ENCODE peak calls at places on chromosomes 12 and 14, in seven cellular contexts. J, V, B, I, Z, C and H are unnamed samples.

GRCh38 chr12:13478650-13479181 is 282.2 kb downstream of the EMP1 start:
- DNase-seq in B (no peak), Z (no peak), J (no peak), I (no peak), C (no peak), V (no peak), H (no peak)

GRCh38 chr12:52045794-52046199 is 5.4 kb upstream of the NR4A1 start:
- DNase-seq in J (no peak), B (no peak), I (no peak), V (no peak), C (no peak), Z (peak), H (peak)

GRCh38 chr14:64937821-64938193 is 4.7 kb downstream of the GPX2 start:
- DNase-seq in J (no peak), V (no peak), Z (no peak), I (peak), C (peak), B (peak), H (peak)

GRCh38 chr12:74889563-74890236 is 319.9 kb downstream of the KCNC2 start:
- DNase-seq in C (no peak), Z (no peak), J (peak), B (no peak), I (peak), V (peak), H (peak)

GRCh38 chr12:64931981-64932380 is 107.5 kb downstream of the TBC1D30 start:
- DNase-seq in Z (no peak), V (no peak), J (no peak), B (no peak), I (no peak), C (no peak), H (no peak)

GRCh38 chr12:47415054-47415453 is 290.8 kb downstream of the RPAP3 start:
- DNase-seq in C (no peak), V (no peak), Z (no peak), I (no peak), J (no peak), B (no peak), H (no peak)

GRCh38 chr14:99753225-99754140 is 39.7 kb upstream of the EML1 start:
- DNase-seq in J (no peak), I (no peak), V (no peak), B (no peak), Z (no peak), C (no peak), H (no peak)

GRCh38 chr12:130331146-130331545 is 6.5 kb upstream of the PIWIL1 start:
- DNase-seq in I (no peak), B (peak), C (no peak), V (no peak), Z (no peak), J (no peak), H (no peak)

GRCh38 chr12:12185424-12185823 is 81.4 kb downstream of the LRP6 start:
- DNase-seq in J (no peak), I (no peak), C (no peak), V (no peak), B (no peak), Z (no peak), H (peak)

GRCh38 chr12:123092866-123093265 is 58.0 kb downstream of the PITPNM2 start:
- DNase-seq in Z (no peak), B (no peak), V (no peak), C (no peak), J (no peak), I (no peak), H (no peak)

GRCh38 chr12:123095074-123095694 is 55.7 kb downstream of the PITPNM2 start:
- DNase-seq in V (no peak), J (no peak), Z (no peak), C (no peak), B (no peak), I (no peak), H (no peak)

GRCh38 chr12:123091756-123092155 is 59.1 kb downstream of the PITPNM2 start:
- DNase-seq in B (no peak), V (no peak), I (no peak), J (no peak), Z (no peak), C (no peak), H (no peak)

GRCh38 chr12:123096159-123096558 is 54.7 kb downstream of the PITPNM2 start:
- DNase-seq in I (no peak), J (no peak), Z (no peak), B (no peak), C (no peak), V (no peak), H (peak)

DNA sequence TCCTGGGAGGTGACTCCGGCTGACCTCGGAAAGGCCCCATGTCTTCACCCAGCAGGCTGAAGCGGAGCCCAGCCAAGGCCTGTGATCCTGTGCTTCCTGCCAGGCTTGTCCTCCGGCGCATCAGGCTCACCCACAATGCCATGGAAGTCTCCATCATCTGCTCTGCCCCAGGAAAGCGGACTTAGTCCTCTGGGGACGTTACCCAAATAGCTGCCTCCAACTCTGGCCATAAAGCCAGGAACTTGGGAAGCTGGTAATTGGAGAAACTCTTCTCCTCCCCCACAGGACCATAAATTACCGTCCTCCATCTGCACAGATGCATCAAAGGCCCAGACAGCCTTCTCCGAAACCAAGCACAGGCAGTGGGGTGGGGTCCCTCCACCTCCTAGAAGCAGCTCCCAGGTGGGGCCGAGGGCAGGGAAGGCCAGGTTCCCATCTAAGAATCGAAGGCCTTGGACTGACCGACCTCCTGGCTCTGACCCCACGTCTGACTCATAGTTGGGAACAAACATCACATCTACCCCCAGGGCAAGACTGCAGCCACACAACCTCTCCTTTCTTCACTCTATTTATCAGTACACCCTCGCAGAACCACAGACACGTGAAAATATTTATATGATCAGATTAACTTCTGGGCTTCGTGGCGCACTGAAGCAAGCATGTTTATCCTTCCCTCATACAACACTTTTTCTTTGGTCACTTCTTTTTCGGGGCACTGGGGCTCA is 56.4 kb downstream of the PITPNM2 start:
- DNase-seq in V (peak), C (peak), I (peak), B (no peak), Z (peak), J (peak), H (peak)
- H3K4me3 ChIP-seq in V (no peak), C (no peak), I (no peak), B (no peak), Z (no peak), J (no peak), H (no peak)

GRCh38 chr14:92458959-92459478 is 54.6 kb upstream of the RIN3 start:
- DNase-seq in J (no peak), Z (no peak), V (no peak), C (no peak), I (no peak), B (no peak), H (no peak)

GRCh38 chr14:92460916-92461579 is 52.5 kb upstream of the RIN3 start:
- DNase-seq in V (no peak), I (peak), B (peak), Z (peak), J (peak), C (no peak), H (peak)

GRCh38 chr14:92460541-92460915 is 53.1 kb upstream of the RIN3 start:
- DNase-seq in B (no peak), J (no peak), C (no peak), I (no peak), V (no peak), Z (peak), H (no peak)

GRCh38 chr14:92458136-92458958 is 55.2 kb upstream of the RIN3 start:
- DNase-seq in V (no peak), I (no peak), Z (no peak), J (no peak), B (peak), C (no peak), H (no peak)

GRCh38 chr14:92459479-92460421 is 53.8 kb upstream of the RIN3 start:
- DNase-seq in I (peak), C (no peak), V (no peak), Z (no peak), J (no peak), B (peak), H (no peak)
- TF ChIP-seq CTCF in I (peak), C (no peak), V (no peak), Z (no peak), J (peak), B (no peak), H (no peak)

GRCh38 chr14:101876539-101876938 is 87.8 kb upstream of the DYNC1H1 start:
- DNase-seq in J (no peak), C (no peak), Z (peak), V (no peak), I (peak), B (peak), H (peak)

GRCh38 chr14:101874001-101874400 is 90.4 kb upstream of the DYNC1H1 start:
- DNase-seq in J (no peak), C (no peak), V (no peak), I (no peak), Z (no peak), B (no peak), H (no peak)

GRCh38 chr14:101873401-101873800 is 91.0 kb upstream of the DYNC1H1 start:
- DNase-seq in Z (no peak), V (no peak), B (no peak), J (no peak), I (no peak), C (no peak), H (peak)

GRCh38 chr14:101875726-101876268 is 88.6 kb upstream of the DYNC1H1 start:
- DNase-seq in C (no peak), I (no peak), V (no peak), J (no peak), Z (no peak), B (no peak), H (peak)

GRCh38 chr14:101875041-101875725 is 89.2 kb upstream of the DYNC1H1 start:
- DNase-seq in B (no peak), V (no peak), Z (no peak), C (no peak), I (no peak), J (no peak), H (no peak)
- H3K4me3 ChIP-seq in B (no peak), V (no peak), Z (no peak), C (no peak), I (no peak), J (no peak), H (no peak)

GRCh38 chr12:87344699-87345098 is 684.5 kb downstream of the C12orf50 start:
- DNase-seq in C (no peak), V (no peak), Z (no peak), J (no peak), B (no peak), I (peak), H (no peak)
- TF ChIP-seq CTCF in C (no peak), V (peak), Z (no peak), J (peak), B (no peak), I (peak), H (peak)

GRCh38 chr12:19546027-19546426 is 106.7 kb downstream of the AEBP2 start:
- DNase-seq in C (no peak), J (no peak), V (no peak), Z (no peak), I (peak), B (no peak), H (peak)
- H3K4me3 ChIP-seq in C (no peak), J (no peak), V (no peak), Z (no peak), I (peak), B (no peak), H (no peak)

DNA sequence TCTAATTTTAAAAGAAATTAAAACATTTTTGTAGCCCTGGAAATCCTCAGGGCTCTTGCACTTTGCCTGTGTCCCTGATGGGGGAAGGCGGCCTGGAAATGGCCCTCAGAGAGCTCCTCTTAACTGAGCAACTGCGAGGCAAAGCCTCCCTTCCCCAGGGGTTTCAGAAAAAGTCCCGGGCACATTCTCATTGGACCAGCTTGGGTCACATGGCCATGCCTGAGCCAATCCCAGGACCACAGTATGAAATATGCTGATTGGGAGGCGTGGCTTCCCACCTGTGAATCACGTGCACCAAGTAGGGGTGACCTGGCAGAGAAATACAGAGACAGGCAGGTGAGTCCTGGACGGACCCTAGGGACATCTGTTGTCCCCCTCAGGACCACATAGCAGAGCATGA is 90.4 kb upstream of the SFSWAP start:
- DNase-seq in I (no peak), B (no peak), C (no peak), J (no peak), Z (no peak), V (no peak), H (no peak)
- TF ChIP-seq CTCF in I (no peak), B (no peak), C (no peak), J (no peak), Z (no peak), V (no peak), H (no peak)

GRCh38 chr12:48996794-48997718 is 2.1 kb downstream of the DDN start:
- DNase-seq in C (peak), Z (peak), I (peak), V (no peak), B (peak), J (peak), H (peak)

GRCh38 chr12:48993787-48994186 is 5.4 kb downstream of the DDN start:
- DNase-seq in Z (no peak), V (no peak), J (no peak), C (no peak), B (no peak), I (no peak), H (no peak)

GRCh38 chr12:48997719-48998496 is 1.3 kb downstream of the DDN start:
- DNase-seq in Z (peak), J (no peak), I (no peak), B (peak), C (no peak), V (no peak), H (no peak)

GRCh38 chr12:48994224-48995060 is 4.7 kb downstream of the DDN start:
- DNase-seq in C (no peak), V (no peak), J (no peak), I (no peak), B (no peak), Z (no peak), H (no peak)

DNA sequence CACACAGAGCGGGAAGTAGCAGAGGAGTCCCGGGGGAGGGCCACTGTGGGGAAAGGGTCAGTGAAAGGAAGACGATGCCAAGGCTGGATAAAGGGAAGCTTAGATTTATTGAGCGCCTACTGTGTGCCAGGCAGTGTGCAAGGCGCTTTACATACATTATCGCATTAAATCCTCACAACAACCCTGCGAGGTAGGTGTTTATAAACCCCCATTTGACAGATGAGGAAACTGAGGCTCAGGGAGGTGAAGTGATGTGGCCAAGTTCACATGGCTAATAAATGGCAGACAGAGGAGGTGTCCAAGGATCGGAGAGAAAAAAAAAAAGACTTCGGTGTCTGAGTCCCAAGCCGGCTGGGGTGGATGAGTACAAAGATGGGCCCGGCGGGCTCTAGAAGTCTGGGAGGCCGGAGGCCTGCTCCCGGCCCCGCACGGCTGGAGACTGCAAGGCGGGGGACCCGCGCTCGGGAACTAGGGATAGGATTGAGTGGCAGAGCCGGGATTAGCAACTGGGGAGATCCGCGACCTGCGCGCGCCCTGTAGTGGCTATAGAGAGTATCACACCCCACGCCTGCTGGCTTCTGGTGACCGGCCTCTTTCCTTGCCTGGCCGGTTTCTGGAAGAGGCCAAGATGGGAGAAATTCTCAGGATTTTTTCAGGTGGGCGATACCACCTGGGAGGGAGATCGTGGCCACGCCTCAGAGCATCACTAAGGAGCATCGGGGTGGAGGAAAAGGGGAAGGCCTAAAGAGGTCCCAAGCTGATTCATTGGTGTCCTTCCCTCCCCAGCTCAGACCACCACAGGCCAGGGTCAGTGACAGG is 3.9 kb downstream of the DDN start:
- DNase-seq in C (peak), I (peak), B (peak), J (peak), V (peak), Z (peak), H (peak)
- H3K4me3 ChIP-seq in C (no peak), I (peak), B (no peak), J (peak), V (no peak), Z (peak), H (peak)

DNA sequence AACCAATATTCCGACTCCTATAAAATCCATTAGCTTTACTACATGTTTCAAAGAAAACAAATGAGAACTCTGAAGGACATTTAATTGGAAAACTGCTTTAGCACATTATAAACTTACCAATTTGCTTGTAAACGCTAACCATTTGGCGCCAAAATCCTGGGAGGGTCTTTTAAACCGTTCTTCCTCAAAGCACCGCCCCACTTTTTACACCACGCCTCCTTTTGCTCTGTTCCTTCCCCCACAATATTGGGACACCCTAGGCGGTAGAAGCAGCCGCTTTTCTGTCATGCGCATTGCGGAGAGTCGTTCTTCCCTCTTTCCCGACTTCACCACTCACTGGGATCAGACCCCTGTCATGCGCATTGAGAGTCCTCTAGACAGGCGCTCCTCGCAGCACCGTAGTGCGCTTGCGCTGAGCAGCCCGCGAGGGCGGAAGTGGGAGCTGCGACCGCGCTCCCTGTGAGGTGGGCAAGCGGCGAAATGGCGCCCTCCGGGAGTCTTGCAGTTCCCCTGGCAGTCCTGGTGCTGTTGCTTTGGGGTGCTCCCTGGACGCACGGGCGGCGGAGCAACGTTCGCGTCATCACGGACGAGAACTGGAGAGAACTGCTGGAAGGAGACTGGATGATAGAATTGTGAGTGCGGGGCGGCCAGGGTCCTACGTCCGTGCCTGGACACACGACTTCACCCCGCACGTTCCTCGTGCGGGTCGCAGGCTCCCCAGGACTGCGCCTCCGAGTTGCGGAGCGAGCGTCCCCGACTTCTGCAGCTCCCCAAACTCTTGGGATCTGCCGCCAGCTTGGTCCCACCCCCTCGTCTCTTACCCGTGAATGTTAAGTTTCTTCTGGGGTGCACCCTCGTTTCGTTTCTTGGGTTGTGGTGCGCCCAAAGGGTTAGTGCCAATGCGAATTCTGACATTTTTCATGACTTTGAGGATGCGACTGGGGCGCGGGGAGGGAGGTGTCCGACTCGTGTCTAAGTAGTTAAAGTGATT is at the start of gene TMX1:
- DNase-seq in Z (peak), V (peak), I (peak), C (peak), J (peak), B (peak), H (peak)
- TF ChIP-seq CTCF in Z (no peak), V (peak), I (no peak), C (peak), J (peak), B (no peak), H (no peak)

GRCh38 chr12:6370576-6370935 is 4.8 kb downstream of the SCNN1A start:
- DNase-seq in B (no peak), V (no peak), I (no peak), Z (no peak), C (no peak), J (no peak), H (no peak)
- H3K4me3 ChIP-seq in B (no peak), V (no peak), I (no peak), Z (no peak), C (peak), J (no peak), H (no peak)